ENCODE peak calls at places on chromosomes 3 and 15, in five cellular contexts. K is HCT116, T is transverse colon, E is suprapubic skin, W is GM23338. D is an unnamed sample.

GRCh38 chr3:153853163-153853562 is 268.0 kb upstream of the ARHGEF26 start:
- DNase-seq in K (no peak), T (no peak), E (no peak), W (no peak), D (no peak)

GRCh38 chr3:130395331-130395730 is 49.9 kb downstream of the COL6A5 start:
- DNase-seq in K (no peak), T (no peak), E (no peak), W (no peak), D (no peak)

GRCh38 chr3:114563720-114564119 is 269.9 kb downstream of the TIGIT start:
- DNase-seq in K (no peak), T (no peak), E (no peak), W (no peak), D (no peak)

GRCh38 chr3:38165722-38166387 is 518 bp downstream of the OXSR1 start:
- DNase-seq in K (no peak), T (no peak), E (no peak), W (peak; percentile 58), D (no peak)

GRCh38 chr15:42650208-42651066 is 75.0 kb downstream of the STARD9 start:
- DNase-seq in K (peak; percentile 61), T (peak; percentile 67), E (no peak), W (peak; percentile 83), D (no peak)

GRCh38 chr15:48266029-48266428 is 59.9 kb downstream of the SLC12A1 start:
- DNase-seq in K (no peak), T (no peak), E (no peak), W (no peak), D (no peak)

GRCh38 chr3:112676659-112677234 is 35.8 kb upstream of the CCDC80 start:
- DNase-seq in K (peak; percentile 59), T (peak; percentile 56), E (no peak), W (peak; percentile 51), D (no peak)

GRCh38 chr15:89815769-89816168 is 1.1 kb upstream of the ANPEP start:
- DNase-seq in K (no peak), T (no peak), E (no peak), W (no peak), D (no peak)

GRCh38 chr3:98814799-98815450 is 51.8 kb downstream of the ST3GAL6 start:
- DNase-seq in K (no peak), T (no peak), E (no peak), W (no peak), D (no peak)

GRCh38 chr3:159798951-159799350 is 189.7 kb upstream of the IL12A start:
- DNase-seq in K (no peak), T (no peak), E (no peak), W (no peak), D (no peak)

GRCh38 chr3:65785065-65785645 is 253.6 kb downstream of the MAGI1 start:
- DNase-seq in K (peak; percentile 32), T (no peak), E (no peak), W (peak; percentile 85), D (no peak)

GRCh38 chr3:148036331-148036881 is 627.2 kb downstream of the ZIC1 start:
- DNase-seq in K (no peak), T (no peak), E (no peak), W (no peak), D (no peak)

GRCh38 chr3:189712906-189713483 is 81.8 kb downstream of the TP63 start:
- DNase-seq in K (no peak), T (no peak), E (no peak), W (no peak), D (no peak)

GRCh38 chr3:16102905-16103364 is 71.5 kb upstream of the GALNT15 start:
- DNase-seq in K (no peak), T (no peak), E (no peak), W (no peak), D (no peak)

GRCh38 chr15:68252925-68253534 is 23.5 kb upstream of the CLN6 start:
- DNase-seq in K (peak; percentile 79), T (peak; percentile 35), E (no peak), W (peak; percentile 92), D (no peak)

GRCh38 chr15:95175914-95176658 is 944.7 kb downstream of the MCTP2 start:
- DNase-seq in K (no peak), T (no peak), E (no peak), W (no peak), D (no peak)

GRCh38 chr3:184320099-184320445 is 5.7 kb downstream of the EIF4G1 start:
- DNase-seq in K (peak; percentile 83), T (peak; percentile 94), E (peak; percentile 96), W (peak; percentile 20), D (peak; percentile 99)
- H3K4me1 ChIP-seq in K (peaks cover 44% of the 10 kb centered on the region), T (peaks cover 52% of the 10 kb centered on the region), E (peaks cover 73% of the 10 kb centered on the region), W (peaks cover 11% of the 10 kb centered on the region), D (peaks cover 62% of the 10 kb centered on the region)

DNA sequence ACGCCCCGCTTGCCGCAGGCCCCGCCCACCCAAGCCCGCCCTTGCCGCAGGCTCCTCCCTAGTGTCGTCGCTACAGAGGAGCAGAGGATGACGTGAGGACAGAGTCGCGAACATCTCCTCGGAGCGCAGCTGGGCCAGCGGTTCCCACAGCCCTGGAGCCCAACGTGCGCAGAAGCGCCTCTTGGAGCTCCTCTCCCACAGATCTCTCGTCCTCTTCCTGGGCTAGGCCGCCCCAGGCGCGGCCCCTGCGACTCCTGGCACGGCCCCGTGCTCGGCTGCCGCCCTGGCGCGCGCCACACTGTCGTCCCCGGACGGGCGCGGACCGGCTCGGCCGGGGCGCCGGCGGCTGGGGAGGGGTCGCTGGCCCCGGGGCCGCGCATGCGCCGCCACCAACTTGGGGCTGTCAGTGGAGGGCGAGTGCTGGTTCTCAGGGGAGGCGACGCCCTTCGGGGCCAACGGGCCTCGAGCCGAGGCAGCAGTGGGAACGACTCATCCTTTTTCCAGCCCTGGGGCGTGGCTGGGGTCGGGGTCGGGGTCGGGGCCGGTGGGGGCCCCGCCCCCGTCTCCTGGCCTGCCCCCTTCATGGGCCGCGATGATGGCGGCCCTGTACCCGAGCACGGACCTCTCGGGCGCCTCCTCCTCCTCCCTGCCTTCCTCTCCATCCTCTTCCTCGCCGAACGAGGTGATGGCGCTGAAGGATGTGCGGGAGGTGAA is at the start of gene TRPC1:
- DNase-seq in K (peak; percentile 78), T (peak; percentile 26), E (peak; percentile 80), W (peak; percentile 89), D (peak; percentile 95)
- TF ChIP-seq POLR2AphosphoS5 in K (peak; percentile 96), T (peak; percentile 89), E (no peak), W (peak; percentile 76), D (peak; percentile 96)

GRCh38 chr15:36887214-36888017 is 212.9 kb downstream of the MEIS2 start:
- DNase-seq in K (no peak), T (no peak), E (no peak), W (peak; percentile 64), D (no peak)
- H3K27me3 ChIP-seq in K (no peaks in the 10 kb centered on the region), T (peaks cover 89% of the 10 kb centered on the region), E (peaks cover 56% of the 10 kb centered on the region), W (peaks cover 99% of the 10 kb centered on the region), D (no peaks in the 10 kb centered on the region)

GRCh38 chr3:32844914-32845313 is 27.1 kb downstream of the TRIM71 start:
- DNase-seq in K (no peak), T (no peak), E (no peak), W (no peak), D (no peak)

GRCh38 chr3:32842531-32842931 is 24.7 kb downstream of the TRIM71 start:
- DNase-seq in K (no peak), T (peak; percentile 13), E (no peak), W (no peak), D (no peak)

GRCh38 chr3:32842987-32843386 is 25.2 kb downstream of the TRIM71 start:
- DNase-seq in K (no peak), T (no peak), E (no peak), W (peak; percentile 57), D (no peak)

GRCh38 chr3:32843504-32844321 is 25.9 kb downstream of the TRIM71 start:
- DNase-seq in K (no peak), T (no peak), E (no peak), W (peak; percentile 89), D (no peak)

GRCh38 chr3:32844322-32844654 is 26.5 kb downstream of the TRIM71 start:
- DNase-seq in K (no peak), T (no peak), E (no peak), W (peak; percentile 54), D (no peak)
- H3K4me1 ChIP-seq in K (no peaks in the 10 kb centered on the region), T (no peaks in the 10 kb centered on the region), E (peaks cover 12% of the 10 kb centered on the region), W (peaks cover 87% of the 10 kb centered on the region), D (peaks cover 2% of the 10 kb centered on the region)

DNA sequence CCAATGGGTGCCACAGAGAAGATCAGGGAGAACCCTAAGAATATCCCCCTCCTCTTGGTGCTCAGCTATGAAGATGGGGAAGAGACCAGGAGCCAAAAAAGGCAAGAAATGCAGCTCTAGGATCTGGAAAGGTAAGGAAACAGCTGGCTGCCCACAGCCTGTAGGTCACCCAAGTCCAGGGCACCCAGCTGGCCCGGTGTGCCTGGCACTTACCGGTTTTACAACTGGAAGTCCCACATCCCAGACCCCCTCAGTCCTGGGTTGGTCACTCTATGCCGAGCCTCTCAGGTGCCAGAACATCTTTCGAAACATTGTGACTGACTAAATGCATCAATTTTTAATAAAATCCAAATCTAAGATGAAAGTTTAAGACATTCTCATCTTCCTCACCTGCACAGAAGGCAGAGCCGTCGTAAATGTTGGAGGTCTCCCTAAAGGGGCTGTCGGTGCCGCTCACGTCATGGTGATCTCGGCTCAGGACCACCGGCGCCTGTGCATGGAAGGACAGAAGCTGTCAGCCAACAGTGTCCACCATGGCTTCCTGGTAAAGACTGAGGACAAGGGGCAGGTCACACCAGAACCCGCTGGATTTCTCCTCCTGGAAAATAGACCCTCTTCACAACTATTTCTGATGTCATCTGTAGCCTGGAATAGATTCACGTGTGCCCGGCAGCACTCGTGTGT is 13.3 kb upstream of the ZXDC start:
- DNase-seq in K (no peak), T (no peak), E (no peak), W (no peak), D (no peak)
- TF ChIP-seq POLR2AphosphoS5 in K (no peak), T (no peak), E (no peak), W (no peak), D (no peak)

DNA sequence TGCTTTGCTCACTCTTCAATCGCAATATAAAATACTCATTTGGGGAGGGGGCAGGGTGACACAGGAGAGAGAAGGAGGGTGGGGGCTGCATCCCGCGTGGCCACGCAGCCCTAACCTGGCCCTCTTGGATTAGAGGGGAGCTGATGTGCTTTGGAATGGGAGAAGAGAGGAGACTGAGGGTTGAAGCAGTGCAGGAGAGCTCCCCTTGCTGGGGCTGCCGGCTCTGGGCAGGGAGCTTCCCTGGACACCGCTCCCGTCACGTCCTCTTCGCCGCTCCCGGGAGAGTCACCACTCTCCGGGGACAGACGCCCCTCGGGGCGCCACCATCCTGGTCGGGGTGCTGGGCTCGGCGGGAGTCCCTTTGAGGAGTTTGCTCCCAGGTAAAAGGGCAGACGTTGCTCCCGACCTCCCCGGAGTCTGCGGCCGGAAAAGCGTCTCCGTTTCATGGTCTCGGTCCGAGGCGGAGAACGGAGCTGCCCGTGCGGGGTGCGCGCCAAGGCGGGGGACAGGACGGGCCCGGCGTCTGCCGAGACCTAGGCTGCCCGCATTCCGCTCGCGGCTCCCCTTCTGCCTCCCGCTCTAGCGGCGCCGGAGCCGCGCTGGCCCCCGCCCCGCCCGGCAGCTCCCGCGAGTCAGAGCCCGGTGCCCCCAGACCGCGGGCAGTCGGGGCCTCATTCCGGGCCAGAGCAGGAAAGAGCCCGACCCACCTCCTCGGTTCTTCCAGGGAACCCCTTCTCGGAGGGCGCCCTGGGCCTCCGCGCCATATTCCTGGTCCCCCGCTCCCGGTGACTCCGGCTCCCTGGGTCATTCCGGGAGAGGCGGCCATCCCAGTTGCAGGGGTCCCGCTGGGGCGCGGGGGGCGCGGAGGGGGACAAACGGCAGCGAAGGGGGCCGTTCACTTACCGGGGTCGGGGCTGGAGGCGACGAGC is 603 bp downstream of the SLC7A14 start:
- DNase-seq in K (no peak), T (no peak), E (no peak), W (peak; percentile 60), D (no peak)
- H3K27me3 ChIP-seq in K (peaks cover 32% of the 10 kb centered on the region), T (peaks cover 88% of the 10 kb centered on the region), E (peaks cover 42% of the 10 kb centered on the region), W (peaks cover 57% of the 10 kb centered on the region), D (peaks cover 48% of the 10 kb centered on the region)

GRCh38 chr3:13233487-13234154 is 160.4 kb upstream of the IQSEC1 start:
- DNase-seq in K (no peak), T (no peak), E (no peak), W (no peak), D (no peak)
- H3K4me1 ChIP-seq in K (peaks cover 25% of the 10 kb centered on the region), T (no peaks in the 10 kb centered on the region), E (peaks cover 18% of the 10 kb centered on the region), W (peaks cover 7% of the 10 kb centered on the region), D (peaks cover 6% of the 10 kb centered on the region)